ENCODE peak calls at places on chromosomes 3 and 15, in six cellular contexts. I, V, L, A, D and S are unnamed samples.

GRCh38 chr3:118948146-118948545 is 86.5 kb downstream of the IGSF11 start:
- DNase-seq in V (no peak), I (no peak), D (no peak), A (no peak), L (no peak), S (no peak)

GRCh38 chr3:67290424-67290823 is 292.3 kb downstream of the KBTBD8 start:
- DNase-seq in V (no peak), L (no peak), D (no peak), I (no peak), A (no peak), S (no peak)

GRCh38 chr3:63857311-63857710 is 6.3 kb downstream of the THOC7 start:
- DNase-seq in L (no peak), V (no peak), A (no peak), I (no peak), D (no peak), S (no peak)

GRCh38 chr3:176842914-176843313 is 354.4 kb downstream of the TBL1XR1 start:
- DNase-seq in A (no peak), I (no peak), V (no peak), D (no peak), L (no peak), S (no peak)

GRCh38 chr15:56244237-56244810 is 645 bp upstream of the RFX7 start:
- DNase-seq in D (peak), A (peak), I (no peak), V (peak), L (peak), S (no peak)

GRCh38 chr15:91515188-91515754 is 338.2 kb upstream of the SLCO3A1 start:
- DNase-seq in I (no peak), A (no peak), L (peak), V (no peak), D (no peak), S (no peak)

GRCh38 chr3:107001635-107002034 is 375.6 kb upstream of the CCDC54 start:
- DNase-seq in V (no peak), D (no peak), I (no peak), A (no peak), L (no peak), S (no peak)

GRCh38 chr15:31274496-31275330 is 51.9 kb upstream of the KLF13 start:
- DNase-seq in I (no peak), D (peak), A (no peak), V (no peak), L (no peak), S (no peak)

GRCh38 chr15:76972420-76973361 is 22.2 kb upstream of the PSTPIP1 start:
- DNase-seq in V (no peak), L (no peak), D (no peak), I (no peak), A (no peak), S (no peak)

GRCh38 chr3:16239776-16240175 is 25.0 kb downstream of the DPH3 start:
- DNase-seq in V (no peak), D (no peak), L (no peak), I (no peak), A (no peak), S (no peak)

GRCh38 chr3:17329932-17330331 is 412.5 kb downstream of the TBC1D5 start:
- DNase-seq in D (no peak), I (no peak), A (no peak), V (no peak), L (no peak), S (no peak)

GRCh38 chr3:149810846-149811245 is 2.2 kb upstream of the RNF13 start:
- DNase-seq in L (no peak), V (no peak), A (no peak), I (no peak), D (no peak), S (no peak)

DNA sequence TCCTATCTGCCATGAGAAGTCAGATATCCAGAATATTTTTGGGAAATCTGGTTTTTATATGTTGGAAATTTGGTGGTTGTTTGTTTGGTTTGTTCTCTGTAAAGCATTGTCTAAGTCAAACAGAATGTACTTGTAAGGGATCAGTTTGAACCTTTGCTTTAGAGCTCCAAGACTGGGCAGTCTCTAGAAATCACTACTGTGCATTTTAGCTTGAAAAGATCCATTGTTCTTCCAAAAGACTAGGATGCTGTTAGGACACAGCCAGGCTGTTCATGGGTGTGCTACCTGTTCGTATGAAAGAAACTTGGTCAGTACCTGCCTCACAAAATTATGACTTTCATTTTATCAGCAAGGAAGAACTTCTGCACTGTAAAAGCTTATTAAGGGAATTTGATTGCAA is 182.6 kb downstream of the WDR72 start:
- DNase-seq in A (no peak), I (no peak), V (no peak), D (no peak), L (no peak), S (no peak)
- TF ChIP-seq REST in A (no peak), I (no peak), V (no peak), D (no peak), L (no peak), S (no peak)

GRCh38 chr15:60370804-60371700 is 26.7 kb downstream of the ANXA2 start:
- DNase-seq in L (peak), V (no peak), I (peak), D (no peak), A (no peak), S (peak)
- TF ChIP-seq REST in L (peak), V (no peak), I (no peak), D (peak), A (no peak), S (peak)

DNA sequence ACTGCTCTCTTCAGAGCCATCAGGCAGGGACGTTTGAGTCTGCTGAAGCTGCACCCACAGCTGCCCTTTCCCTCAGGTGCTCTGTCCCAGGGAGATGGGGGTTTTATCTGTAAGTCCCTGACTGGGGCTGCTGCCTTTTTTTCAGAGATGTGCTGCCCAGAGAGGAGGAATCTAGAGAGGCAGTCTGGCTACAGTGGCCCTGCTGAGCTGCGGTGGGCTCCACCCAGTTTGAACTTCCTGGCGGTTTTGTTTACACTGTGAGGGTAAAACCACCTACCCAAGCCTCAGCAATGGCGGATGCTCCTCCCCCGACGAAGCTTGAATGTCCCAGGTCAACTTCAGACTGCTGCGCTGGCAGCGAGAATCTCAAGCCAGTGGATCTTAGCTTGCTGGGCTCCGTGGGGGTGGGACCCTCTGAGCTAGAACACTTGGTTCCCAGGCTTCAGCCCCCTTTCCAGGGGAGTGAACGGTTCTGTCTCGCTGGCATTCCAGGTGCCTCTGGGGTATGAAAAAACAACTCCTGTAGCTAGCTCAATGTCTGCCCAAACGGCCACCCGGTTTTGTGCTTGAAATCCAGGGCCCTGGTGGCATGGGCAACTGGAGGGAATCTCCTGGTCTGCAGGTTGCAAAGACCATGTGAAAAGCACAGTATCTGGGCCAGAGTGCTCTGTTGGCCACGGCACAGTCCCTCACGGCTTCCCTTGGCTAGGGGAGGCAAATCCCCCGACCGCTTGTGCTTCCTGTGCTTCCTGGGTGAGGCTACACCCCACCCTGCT is 21.1 kb upstream of the ST6GAL1 start:
- DNase-seq in A (peak), V (peak), L (no peak), D (no peak), I (no peak), S (no peak)
- TF ChIP-seq REST in A (no peak), V (no peak), L (no peak), D (no peak), I (no peak), S (no peak)

GRCh38 chr15:34794590-34795206 is 651 bp downstream of the ACTC1 start:
- DNase-seq in V (peak), A (no peak), I (no peak), L (no peak), D (no peak), S (no peak)

GRCh38 chr15:34796847-34797246 is 1.5 kb upstream of the ACTC1 start:
- DNase-seq in V (no peak), I (no peak), L (no peak), A (no peak), D (no peak), S (no peak)

GRCh38 chr15:34793071-34793470 is 2.3 kb downstream of the ACTC1 start:
- DNase-seq in L (no peak), A (no peak), V (no peak), I (no peak), D (no peak), S (no peak)

GRCh38 chr15:34793901-34794300 is 1.4 kb downstream of the ACTC1 start:
- DNase-seq in L (no peak), V (no peak), A (no peak), D (no peak), I (no peak), S (no peak)

DNA sequence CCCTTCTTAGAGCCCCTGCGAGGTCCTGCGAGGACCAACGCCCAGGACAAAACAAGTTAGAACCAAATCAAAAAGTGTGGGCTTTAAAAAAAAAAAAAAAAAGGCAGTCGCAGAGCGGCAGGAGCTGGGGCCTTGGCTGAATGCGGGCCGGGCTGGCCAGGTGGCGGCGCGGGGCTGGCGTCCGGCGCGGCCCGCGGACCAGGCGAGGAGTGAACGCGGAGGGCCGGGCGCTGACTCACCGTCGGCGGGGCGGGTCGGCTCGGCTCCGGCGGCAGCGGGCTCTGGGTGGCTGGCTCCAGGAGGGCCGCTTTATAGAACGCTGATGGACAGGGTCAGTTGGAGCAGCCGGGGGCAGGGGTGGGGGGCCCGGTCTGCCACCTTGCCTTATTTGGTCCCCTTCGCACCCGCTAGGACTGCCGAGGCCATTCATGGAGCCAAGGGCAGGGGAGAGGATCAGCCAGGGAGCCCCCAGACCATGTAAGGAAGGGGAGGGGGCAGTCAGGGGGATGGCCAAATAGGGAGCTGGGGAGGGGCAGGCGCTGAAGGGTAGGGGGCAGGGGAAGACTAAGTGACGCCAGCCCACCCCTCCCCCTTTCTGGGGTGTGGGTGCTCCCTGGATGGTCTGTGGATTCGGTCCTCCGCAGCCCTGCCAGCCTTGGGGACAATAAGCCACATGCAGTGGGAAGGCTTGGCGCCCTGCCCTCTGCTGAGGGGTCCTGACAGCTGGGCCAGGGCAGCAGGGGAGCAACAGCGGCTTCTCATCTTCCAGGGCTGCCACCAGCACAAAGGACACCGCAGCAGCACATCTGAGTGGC is at the start of gene ACTC1:
- DNase-seq in V (peak), A (peak), I (no peak), L (peak), D (no peak), S (no peak)
- TF ChIP-seq REST in V (no peak), A (no peak), I (no peak), L (no peak), D (no peak), S (no peak)